ENCODE peak calls at places on chromosome 22, in five cellular contexts. R is CD4-positive, alpha-beta memory T cell; E is GM04504; T is ureter; G is stimulated activated CD4-positive, alpha-beta T cell treated with anti-CD3 and anti-CD28 coated beads, Interleukin-12 subunit alpha, Interleukin-12 subunit beta, amount 100 ng/mL, for 4 hours. Z is an unnamed sample.

GRCh38 chr22:34111210-34111824 is 191.0 kb upstream of the LARGE1 start:
- DNase-seq in R (no peak), E (peak; percentile 0), T (peak; percentile 48), G (no peak), Z (peak; percentile 8)

GRCh38 chr22:24417200-24417599 is 10.2 kb upstream of the ADORA2A start:
- DNase-seq in R (no peak), E (no peak), T (no peak), G (no peak), Z (no peak)

GRCh38 chr22:18966748-18967147 is 30.7 kb upstream of the PRODH start:
- DNase-seq in R (no peak), E (no peak), T (no peak), G (no peak), Z (no peak)

GRCh38 chr22:40654522-40655167 is 18.1 kb upstream of the MRTFA start:
- DNase-seq in R (no peak), E (peak; percentile 55), T (peak; percentile 69), G (no peak), Z (no peak)

GRCh38 chr22:38788417-38788816 is 5.5 kb downstream of the DNAL4 start:
- DNase-seq in R (no peak), E (peak; percentile 93), T (no peak), G (no peak), Z (no peak)

GRCh38 chr22:49913446-49913845 is 4.8 kb downstream of the ALG12 start:
- DNase-seq in R (no peak), E (no peak), T (no peak), G (no peak), Z (no peak)

GRCh38 chr22:48651981-48652538 is 1175.6 kb downstream of the BRD1 start:
- DNase-seq in R (no peak), E (no peak), T (no peak), G (no peak), Z (no peak)

GRCh38 chr22:38718414-38718813 is 12.7 kb downstream of the GTPBP1 start:
- DNase-seq in R (no peak), E (peak; percentile 66), T (no peak), G (no peak), Z (no peak)

GRCh38 chr22:26894766-26895485 is 237.5 kb downstream of the MIAT start:
- DNase-seq in R (no peak), E (peak; percentile 80), T (no peak), G (no peak), Z (no peak)

GRCh38 chr22:35315855-35316745 is 16.4 kb downstream of the TOM1 start:
- DNase-seq in R (peak; percentile 22), E (no peak), T (no peak), G (no peak), Z (no peak)

GRCh38 chr22:41833369-41834004 is 582 bp downstream of the SREBF2 start:
- DNase-seq in R (peak; percentile 51), E (no peak), T (peak; percentile 58), G (peak; percentile 39), Z (peak; percentile 56)

GRCh38 chr22:24325105-24325757 is 54.6 kb downstream of the SPECC1L start:
- DNase-seq in R (peak; percentile 46), E (peak; percentile 92), T (no peak), G (no peak), Z (no peak)

GRCh38 chr22:25362883-25363240 is 143.4 kb downstream of the CRYBB2 start:
- DNase-seq in R (no peak), E (no peak), T (no peak), G (no peak), Z (no peak)

GRCh38 chr22:31726692-31727091 is 23.2 kb downstream of the PRR14L start:
- DNase-seq in R (no peak), E (no peak), T (no peak), G (no peak), Z (no peak)

GRCh38 chr22:37196539-37197450 is 8.7 kb upstream of the C1QTNF6 start:
- DNase-seq in R (no peak), E (peak; percentile 89), T (peak; percentile 82), G (no peak), Z (no peak)

GRCh38 chr22:50599816-50600454 is 658 bp upstream of the MAPK8IP2 start:
- DNase-seq in R (peak; percentile 66), E (no peak), T (no peak), G (peak; percentile 60), Z (peak; percentile 31)

GRCh38 chr22:18110944-18111758 is 542 bp downstream of the TUBA8 start:
- DNase-seq in R (no peak), E (no peak), T (no peak), G (no peak), Z (no peak)

GRCh38 chr22:40058265-40058664 is 63.5 kb downstream of the FAM83F start:
- DNase-seq in R (no peak), E (no peak), T (no peak), G (peak; percentile 19), Z (peak; percentile 27)

GRCh38 chr22:32476286-32476685 is 1.7 kb downstream of the FBXO7 start:
- DNase-seq in R (peak; percentile 16), E (no peak), T (no peak), G (no peak), Z (no peak)

GRCh38 chr22:27698830-27699229 is 102.7 kb downstream of the MN1 start:
- DNase-seq in R (no peak), E (no peak), T (no peak), G (no peak), Z (no peak)

GRCh38 chr22:29312218-29313125 is 3.0 kb downstream of the RASL10A start:
- DNase-seq in R (no peak), E (no peak), T (no peak), G (no peak), Z (no peak)

GRCh38 chr22:38724176-38724575 is 18.4 kb downstream of the GTPBP1 start:
- DNase-seq in R (no peak), E (no peak), T (no peak), G (no peak), Z (no peak)

GRCh38 chr22:28856095-28856455 is 27.3 kb upstream of the ZNRF3 start:
- DNase-seq in R (no peak), E (no peak), T (no peak), G (no peak), Z (no peak)

GRCh38 chr22:38774496-38775166 is 18.8 kb upstream of the SUN2 start:
- DNase-seq in R (no peak), E (no peak), T (no peak), G (no peak), Z (no peak)

GRCh38 chr22:22711532-22711913 is 67.1 kb downstream of the GGTLC2 start:
- DNase-seq in R (no peak), E (no peak), T (no peak), G (no peak), Z (no peak)

GRCh38 chr22:45242778-45243191 is 2.1 kb upstream of the KIAA0930 start:
- DNase-seq in R (no peak), E (no peak), T (peak; percentile 72), G (no peak), Z (no peak)

GRCh38 chr22:27952091-27952490 is 33.0 kb upstream of the PITPNB start:
- DNase-seq in R (no peak), E (no peak), T (no peak), G (no peak), Z (no peak)

GRCh38 chr22:45602824-45603301 is 68.8 kb upstream of the ATXN10 start:
- DNase-seq in R (no peak), E (peak; percentile 86), T (no peak), G (no peak), Z (no peak)

GRCh38 chr22:37552560-37553163 is 7.6 kb upstream of the CDC42EP1 start:
- DNase-seq in R (no peak), E (no peak), T (no peak), G (no peak), Z (no peak)

GRCh38 chr22:20130739-20131592 is 638 bp upstream of the ZDHHC8 start:
- DNase-seq in R (peak; percentile 75), E (peak; percentile 56), T (peak; percentile 75), G (peak; percentile 85), Z (peak; percentile 62)

GRCh38 chr22:20721409-20722218 is 52.3 kb upstream of the SERPIND1 start:
- DNase-seq in R (no peak), E (no peak), T (no peak), G (no peak), Z (no peak)

GRCh38 chr22:38240734-38241252 is 32.0 kb downstream of the TMEM184B start:
- DNase-seq in R (no peak), E (peak; percentile 69), T (no peak), G (no peak), Z (no peak)

GRCh38 chr22:21457023-21457787 is 10.0 kb upstream of the TMEM191C start:
- DNase-seq in R (no peak), E (no peak), T (peak; percentile 42), G (no peak), Z (no peak)

GRCh38 chr22:25536578-25536977 is 27.9 kb upstream of the GRK3 start:
- DNase-seq in R (no peak), E (no peak), T (no peak), G (no peak), Z (no peak)

GRCh38 chr22:17260950-17261349 is 41.7 kb upstream of the ADA2 start:
- DNase-seq in R (no peak), E (no peak), T (no peak), G (no peak), Z (no peak)

GRCh38 chr22:43397766-43398165 is 14.0 kb upstream of the MPPED1 start:
- DNase-seq in R (no peak), E (no peak), T (no peak), G (no peak), Z (no peak)

Z was measured in stimulated activated naive B cell treated with anti-CD40 and anti-IgM and Interleukin-4, amounts not matched to agents 10 μg/mL and 1 μg/mL and 100 μg/mL, for 72 hours.